ENCODE peak calls at places on chromosomes 2 and 18, in four cellular contexts. J, X, C and W are unnamed samples.

GRCh38 chr2:217954971-217955740 is 47.6 kb downstream of the TNS1 start:
- DNase-seq in J (no peak), X (peak), C (no peak), W (no peak)

GRCh38 chr2:216548901-216549321 is 50.3 kb downstream of the RPL37A start:
- DNase-seq in J (no peak), X (no peak), C (no peak), W (no peak)

GRCh38 chr2:72914226-72915075 is 2.9 kb upstream of the EMX1 start:
- DNase-seq in J (no peak), X (peak), C (no peak), W (no peak)

GRCh38 chr2:114729025-114729424 is 286.6 kb downstream of the DPP10 start:
- DNase-seq in J (no peak), X (no peak), C (no peak), W (no peak)

GRCh38 chr18:37249171-37249886 is 316.3 kb downstream of the CELF4 start:
- DNase-seq in J (no peak), X (no peak), C (no peak), W (no peak)

GRCh38 chr18:27785815-27786537 is 391.0 kb downstream of the CDH2 start:
- DNase-seq in J (no peak), X (no peak), C (no peak), W (no peak)

GRCh38 chr2:48471048-48471474 is 58.9 kb upstream of the STON1 start:
- DNase-seq in J (peak), X (no peak), C (no peak), W (no peak)

GRCh38 chr2:174840436-174840835 is 76.2 kb upstream of the CHRNA1 start:
- DNase-seq in J (peak), X (no peak), C (no peak), W (no peak)

GRCh38 chr2:234102112-234102511 is 51.6 kb downstream of the SPP2 start:
- DNase-seq in J (no peak), X (no peak), C (no peak), W (no peak)

GRCh38 chr2:174340400-174341300 is 5.9 kb downstream of the SP9 start:
- DNase-seq in J (no peak), X (no peak), C (no peak), W (no peak)

GRCh38 chr2:205684871-205685313 is 2.6 kb downstream of the NRP2 start:
- DNase-seq in J (peak), X (no peak), C (no peak), W (no peak)
- H3K27ac ChIP-seq in J (peak), X (no peak), C (peak), W (peak)

GRCh38 chr2:18630101-18630500 is 40.7 kb upstream of the NT5C1B start:
- DNase-seq in J (peak), X (no peak), C (no peak), W (no peak)

GRCh38 chr2:18626256-18626668 is 36.9 kb upstream of the NT5C1B start:
- DNase-seq in J (peak), X (no peak), C (no peak), W (no peak)

GRCh38 chr2:18623782-18624181 is 34.4 kb upstream of the NT5C1B start:
- DNase-seq in J (peak), X (no peak), C (no peak), W (no peak)

GRCh38 chr2:18625563-18625962 is 36.2 kb upstream of the NT5C1B start:
- DNase-seq in J (no peak), X (no peak), C (no peak), W (no peak)

DNA sequence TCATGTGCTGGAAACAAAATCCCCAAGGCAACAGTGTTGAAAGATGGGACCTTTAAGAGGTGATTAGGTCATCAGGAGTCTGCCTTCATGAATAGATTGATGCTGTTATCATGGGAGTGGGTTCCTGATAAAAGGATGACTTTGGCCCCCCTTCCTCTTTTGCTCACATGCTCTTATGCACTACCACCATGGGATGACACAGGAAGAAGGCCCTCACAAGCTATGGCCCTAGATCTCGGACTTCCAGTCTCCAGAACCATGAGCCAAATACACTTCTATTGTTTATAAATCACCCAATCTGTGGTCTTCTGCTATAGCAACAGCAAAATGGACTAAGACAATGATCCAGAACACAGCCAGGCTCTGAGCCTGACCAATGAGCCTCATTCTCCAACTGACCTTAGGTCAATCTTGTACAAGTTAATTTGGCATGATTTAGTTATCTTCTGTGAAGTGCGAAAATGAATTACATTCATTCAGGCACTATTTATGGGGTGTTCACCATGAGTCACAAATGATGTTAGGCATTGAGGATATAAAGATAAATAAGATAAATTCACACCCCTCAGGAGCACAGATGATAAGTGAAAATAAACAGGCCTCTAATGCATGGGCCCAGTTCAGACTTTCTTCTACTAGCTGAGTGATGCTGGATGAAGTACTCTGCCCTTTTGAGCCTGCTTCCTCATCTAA is 37.7 kb upstream of the NT5C1B start:
- DNase-seq in J (peak), X (no peak), C (no peak), W (no peak)
- H3K27ac ChIP-seq in J (no peak), X (no peak), C (no peak), W (no peak)

GRCh38 chr2:99425022-99425421 is 64.8 kb downstream of the REV1 start:
- DNase-seq in J (peak), X (no peak), C (no peak), W (no peak)
- H3K27ac ChIP-seq in J (no peak), X (no peak), C (no peak), W (no peak)

DNA sequence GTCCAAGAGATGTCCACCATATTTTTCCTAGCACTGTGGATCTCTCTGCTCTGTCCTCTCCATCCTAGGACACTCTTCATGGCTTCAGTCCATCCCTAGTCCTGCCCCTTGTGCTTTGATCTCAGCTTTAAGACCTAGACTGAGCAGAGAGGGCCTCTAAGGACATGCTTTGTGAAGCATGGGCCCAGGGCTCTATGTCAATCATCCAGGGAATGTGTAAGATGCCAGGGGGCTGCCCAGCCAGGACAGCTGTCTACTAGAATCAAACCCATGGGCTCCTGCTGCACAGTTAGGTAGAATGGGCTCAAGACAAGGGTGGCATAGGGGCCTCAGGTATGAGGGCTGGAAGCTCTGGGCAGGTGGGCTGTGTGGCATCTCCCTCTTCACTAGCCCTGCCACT is 24.9 kb downstream of the TET3 start:
- DNase-seq in J (no peak), X (no peak), C (no peak), W (no peak)
- H3K27ac ChIP-seq in J (no peak), X (peak), C (no peak), W (no peak)

DNA sequence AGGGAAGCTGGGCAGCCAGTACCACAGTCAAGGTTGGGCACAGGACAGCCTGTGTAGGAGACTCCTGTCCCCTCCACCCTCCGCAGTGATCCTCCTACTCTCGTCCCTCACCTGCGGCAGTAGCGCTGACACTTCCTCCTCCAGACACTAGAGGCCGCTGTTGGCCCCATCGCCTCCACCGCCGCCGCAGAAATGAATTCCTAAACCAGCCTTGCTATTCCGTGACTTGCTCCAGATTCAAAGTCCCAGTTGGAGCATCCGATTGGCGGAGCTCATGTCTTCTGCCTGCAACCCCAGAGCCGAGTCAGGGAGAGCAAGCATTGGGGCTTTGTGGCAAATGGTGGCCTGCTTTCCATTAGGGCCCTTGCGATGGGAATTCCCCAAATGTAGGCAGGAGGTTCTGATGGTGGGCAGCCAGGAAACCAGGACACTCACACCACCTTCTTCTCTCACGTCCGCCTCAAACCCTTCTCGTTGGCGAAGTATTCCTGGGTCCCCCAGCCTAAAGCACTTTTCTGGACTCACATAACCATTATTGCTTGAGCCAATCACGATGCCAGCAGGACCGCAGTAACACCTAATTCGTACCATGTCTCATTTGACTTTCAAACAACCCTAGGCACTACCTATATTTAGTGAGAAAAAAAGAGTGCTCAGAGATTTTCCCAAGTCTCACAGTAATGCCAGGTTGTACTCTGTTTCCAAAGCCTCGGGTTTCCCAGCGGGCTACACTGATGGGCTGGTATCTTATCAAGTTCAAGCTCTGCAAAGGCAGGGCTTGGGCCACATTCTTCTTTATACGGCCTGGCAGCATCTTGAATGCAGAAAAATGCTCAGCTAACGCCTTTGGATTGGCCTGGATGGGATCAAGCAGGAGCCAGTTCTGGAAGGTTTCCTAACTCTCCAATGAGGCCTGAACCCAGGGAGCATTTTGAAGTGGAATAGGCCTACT is 1.2 kb upstream of the DNAJB2 start:
- DNase-seq in J (peak), X (peak), C (peak), W (peak)
- H3K27ac ChIP-seq in J (peak), X (peak), C (peak), W (peak)